ENCODE peak calls at places on chromosomes 6 and 20, in eight cellular contexts. R, P, F, V, Q, S, Y and T are unnamed samples.

GRCh38 chr6:138795809-138796469 is at the start of gene ECT2L:
- DNase-seq in R (peak), P (peak), F (peak), V (peak), Q (peak), S (peak), Y (peak), T (peak)

GRCh38 chr20:60694763-60695162 is 557.3 kb upstream of the CDH4 start:
- DNase-seq in R (no peak), P (no peak), F (no peak), V (no peak), Q (no peak), S (no peak), Y (no peak), T (no peak)

GRCh38 chr6:142367501-142368018 is 65.8 kb downstream of the ADGRG6 start:
- DNase-seq in R (no peak), P (no peak), F (no peak), V (no peak), Q (no peak), S (no peak), Y (no peak), T (no peak)

GRCh38 chr6:169962604-169963469 is 211.4 kb downstream of the ERMARD start:
- DNase-seq in R (no peak), P (peak), F (peak), V (no peak), Q (no peak), S (no peak), Y (no peak), T (no peak)

GRCh38 chr6:32194388-32194787 is 1.9 kb upstream of the GPSM3 start:
- DNase-seq in R (no peak), P (no peak), F (no peak), V (no peak), Q (no peak), S (no peak), Y (no peak), T (no peak)

GRCh38 chr6:30124391-30124790 is 11.5 kb upstream of the TRIM31 start:
- DNase-seq in R (no peak), P (no peak), F (no peak), V (no peak), Q (no peak), S (no peak), Y (no peak), T (no peak)

GRCh38 chr6:160070427-160070826 is 51.2 kb upstream of the SLC22A1 start:
- DNase-seq in R (no peak), P (no peak), F (no peak), V (no peak), Q (no peak), S (no peak), Y (no peak), T (no peak)

GRCh38 chr20:32036252-32036651 is 15.8 kb upstream of the HCK start:
- DNase-seq in R (no peak), P (no peak), F (no peak), V (no peak), Q (no peak), S (no peak), Y (no peak), T (no peak)

GRCh38 chr6:148497256-148497655 is 154.6 kb downstream of the SASH1 start:
- DNase-seq in R (peak), P (no peak), F (no peak), V (no peak), Q (peak), S (no peak), Y (no peak), T (no peak)

GRCh38 chr6:54878705-54879104 is 32.1 kb downstream of the FAM83B start:
- DNase-seq in R (no peak), P (no peak), F (no peak), V (no peak), Q (no peak), S (no peak), Y (no peak), T (no peak)

GRCh38 chr20:11216451-11217314 is 542.9 kb upstream of the JAG1 start:
- DNase-seq in R (peak), P (no peak), F (no peak), V (no peak), Q (peak), S (no peak), Y (no peak), T (no peak)

GRCh38 chr6:10441004-10441654 is 26.3 kb upstream of the TFAP2A start:
- DNase-seq in R (peak), P (no peak), F (no peak), V (no peak), Q (peak), S (no peak), Y (no peak), T (no peak)

GRCh38 chr6:34414999-34415858 is 10.6 kb downstream of the RPS10 start:
- DNase-seq in R (peak), P (peak), F (no peak), V (peak), Q (peak), S (peak), Y (no peak), T (peak)

GRCh38 chr20:25057234-25058050 is 497 bp downstream of the ACSS1 start:
- DNase-seq in R (peak), P (peak), F (peak), V (peak), Q (peak), S (peak), Y (no peak), T (peak)

GRCh38 chr6:149231786-149232185 is 85.7 kb upstream of the TAB2 start:
- DNase-seq in R (no peak), P (no peak), F (no peak), V (peak), Q (peak), S (no peak), Y (no peak), T (no peak)

GRCh38 chr6:154343473-154344308 is 12.9 kb downstream of the IPCEF1 start:
- DNase-seq in R (peak), P (no peak), F (no peak), V (peak), Q (peak), S (peak), Y (no peak), T (no peak)

GRCh38 chr6:54043360-54043759 is 67.9 kb upstream of the MLIP start:
- DNase-seq in R (no peak), P (no peak), F (no peak), V (no peak), Q (no peak), S (no peak), Y (no peak), T (no peak)

GRCh38 chr6:110618591-110619267 is 142.3 kb upstream of the SLC22A16 start:
- DNase-seq in R (peak), P (no peak), F (no peak), V (no peak), Q (no peak), S (no peak), Y (no peak), T (peak)

GRCh38 chr20:49424536-49424935 is 57.9 kb downstream of the KCNB1 start:
- DNase-seq in R (no peak), P (peak), F (no peak), V (no peak), Q (no peak), S (no peak), Y (no peak), T (no peak)

GRCh38 chr6:142927274-142927586 is 17.7 kb downstream of the HIVEP2 start:
- DNase-seq in R (no peak), P (no peak), F (no peak), V (no peak), Q (no peak), S (no peak), Y (no peak), T (no peak)

GRCh38 chr20:10171864-10172751 is 46.5 kb upstream of the SNAP25 start:
- DNase-seq in R (peak), P (peak), F (no peak), V (peak), Q (peak), S (peak), Y (no peak), T (peak)
- TF ChIP-seq CTCF in R (no peak), P (no peak), F (no peak), V (no peak), Q (no peak), S (no peak), Y (no peak), T (no peak)

GRCh38 chr6:38337819-38338465 is 301.8 kb downstream of the BTBD9 start:
- DNase-seq in R (peak), P (no peak), F (no peak), V (no peak), Q (peak), S (no peak), Y (no peak), T (no peak)
- TF ChIP-seq CTCF in R (peak), P (peak), F (no peak), V (no peak), Q (peak), S (no peak), Y (no peak), T (no peak)

DNA sequence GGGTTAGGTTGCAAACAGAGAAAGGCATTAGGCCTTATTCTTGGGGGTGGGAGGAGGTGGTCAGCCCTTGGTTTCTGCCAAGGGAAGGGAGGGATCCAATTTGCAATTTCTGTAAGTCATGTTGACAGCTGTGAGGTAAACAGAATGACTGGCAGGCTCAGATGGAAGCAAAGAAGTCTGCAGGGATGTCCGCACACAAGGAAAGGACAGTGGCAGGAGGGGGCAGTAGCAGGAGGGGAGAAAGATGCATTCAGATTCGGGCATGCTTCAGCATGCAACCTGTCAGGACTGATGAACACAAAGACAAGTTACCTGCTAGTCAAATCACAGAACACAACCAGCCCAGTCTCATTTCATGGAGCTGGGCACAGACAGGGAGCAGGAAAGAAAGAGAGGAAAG is 217.9 kb upstream of the FOXA2 start:
- DNase-seq in R (no peak), P (no peak), F (no peak), V (no peak), Q (no peak), S (no peak), Y (no peak), T (no peak)
- TF ChIP-seq CTCF in R (no peak), P (no peak), F (no peak), V (no peak), Q (no peak), S (no peak), Y (no peak), T (no peak)

GRCh38 chr20:44521484-44522481 is at the start of gene SERINC3:
- DNase-seq in R (peak), P (peak), F (peak), V (peak), Q (peak), S (peak), Y (peak), T (peak)
- TF ChIP-seq CTCF in R (peak), P (no peak), F (no peak), V (no peak), Q (no peak), S (peak), Y (no peak), T (no peak)

GRCh38 chr6:131929227-131929626 is 21.9 kb downstream of the CCN2 start:
- DNase-seq in R (no peak), P (no peak), F (no peak), V (no peak), Q (no peak), S (no peak), Y (no peak), T (no peak)
- TF ChIP-seq CTCF in R (peak), P (no peak), F (no peak), V (no peak), Q (peak), S (no peak), Y (no peak), T (peak)

GRCh38 chr20:2673453-2673852 is 9.4 kb upstream of the IDH3B start:
- DNase-seq in R (no peak), P (no peak), F (no peak), V (no peak), Q (no peak), S (no peak), Y (no peak), T (no peak)

GRCh38 chr20:2672446-2672845 is 8.4 kb upstream of the IDH3B start:
- DNase-seq in R (no peak), P (no peak), F (no peak), V (no peak), Q (no peak), S (no peak), Y (no peak), T (no peak)

GRCh38 chr20:2671977-2672376 is 8.0 kb upstream of the IDH3B start:
- DNase-seq in R (no peak), P (peak), F (no peak), V (no peak), Q (no peak), S (no peak), Y (no peak), T (peak)
- TF ChIP-seq CTCF in R (peak), P (no peak), F (no peak), V (no peak), Q (peak), S (no peak), Y (no peak), T (no peak)

GRCh38 chr6:161153725-161154124 is 120.1 kb downstream of the AGPAT4 start:
- DNase-seq in R (no peak), P (peak), F (no peak), V (no peak), Q (no peak), S (no peak), Y (no peak), T (no peak)

GRCh38 chr6:161154796-161155335 is 119.0 kb downstream of the AGPAT4 start:
- DNase-seq in R (no peak), P (peak), F (no peak), V (no peak), Q (no peak), S (no peak), Y (no peak), T (no peak)

GRCh38 chr6:161151660-161152526 is 122.0 kb downstream of the AGPAT4 start:
- DNase-seq in R (no peak), P (peak), F (no peak), V (no peak), Q (no peak), S (no peak), Y (no peak), T (no peak)

GRCh38 chr6:161152527-161152862 is 121.4 kb downstream of the AGPAT4 start:
- DNase-seq in R (no peak), P (peak), F (no peak), V (no peak), Q (no peak), S (no peak), Y (no peak), T (no peak)

DNA sequence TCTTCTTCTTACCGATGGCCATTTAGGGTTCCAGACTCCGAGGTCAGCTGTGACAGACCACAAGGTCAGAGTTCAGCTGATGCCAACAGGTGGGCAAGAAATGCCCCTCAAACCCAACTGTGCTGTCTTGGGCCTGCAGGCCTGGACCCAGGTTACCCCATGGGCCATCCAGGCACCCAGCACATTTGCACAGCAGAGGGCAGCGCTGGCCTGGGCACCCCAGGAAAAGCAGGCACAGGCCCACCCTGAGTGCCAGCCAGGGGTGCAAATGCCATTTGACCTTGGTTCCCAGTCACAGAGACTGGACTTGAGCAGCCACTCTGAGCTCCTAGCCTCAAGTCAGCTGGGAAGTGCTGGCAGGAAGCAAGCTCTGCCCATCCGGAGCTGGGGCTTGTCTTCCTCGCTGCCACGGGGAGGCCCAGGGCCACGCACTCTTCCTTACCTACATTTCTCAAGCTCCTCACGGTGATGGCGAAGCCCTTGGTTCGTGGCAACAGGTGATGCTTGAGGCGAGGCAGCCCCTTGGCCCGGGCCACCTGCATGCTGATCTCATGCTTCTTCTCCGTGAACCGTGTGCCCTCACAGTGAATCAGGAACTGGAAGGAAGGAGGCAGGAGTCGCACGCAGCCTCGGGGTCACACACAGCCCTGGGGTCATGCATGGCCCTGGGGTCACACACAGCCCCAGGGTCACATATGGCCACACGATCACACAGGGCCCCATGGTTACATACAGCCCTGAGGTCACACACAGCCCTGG is 120.8 kb downstream of the AGPAT4 start:
- DNase-seq in R (peak), P (peak), F (no peak), V (no peak), Q (peak), S (peak), Y (no peak), T (no peak)
- TF ChIP-seq CTCF in R (peak), P (no peak), F (no peak), V (peak), Q (peak), S (peak), Y (no peak), T (no peak)

DNA sequence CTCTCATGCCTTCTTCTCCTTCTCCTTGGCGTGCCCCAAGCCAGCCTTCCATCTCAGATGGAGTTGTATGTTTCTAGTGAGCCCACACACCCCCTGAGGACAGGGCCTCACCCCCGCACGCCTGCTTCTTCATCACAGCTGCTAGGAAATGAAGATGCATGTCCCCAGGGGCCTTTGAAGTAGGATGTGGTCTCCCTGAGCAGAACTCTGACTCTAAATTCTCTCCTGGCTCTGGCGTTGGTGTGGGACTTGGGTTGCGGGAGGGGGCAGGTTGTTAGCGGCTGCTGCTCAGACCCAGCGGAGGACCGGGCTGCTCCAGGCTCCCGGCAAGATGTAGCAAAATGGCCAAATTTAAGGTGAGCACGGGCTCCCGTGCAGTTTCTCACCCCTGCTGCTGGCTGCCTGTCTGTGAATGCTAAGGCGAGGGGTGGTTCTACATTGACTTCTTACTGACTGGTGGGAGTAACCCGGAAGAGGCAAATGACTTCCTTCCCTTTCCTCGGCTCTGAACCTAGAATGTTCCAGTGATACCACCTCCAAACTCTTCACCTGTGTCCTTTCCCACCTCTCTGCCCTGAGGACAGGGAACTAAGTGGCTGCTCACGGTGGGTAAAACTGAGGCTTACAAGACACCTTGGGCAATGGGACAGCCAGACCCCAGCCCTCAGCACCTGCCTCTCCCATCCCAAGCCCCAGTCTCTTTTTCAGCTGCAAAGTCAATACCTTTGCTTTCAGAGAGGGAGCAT is 8.8 kb downstream of the SYNJ2 start:
- DNase-seq in R (no peak), P (no peak), F (no peak), V (no peak), Q (no peak), S (no peak), Y (no peak), T (no peak)
- TF ChIP-seq CTCF in R (no peak), P (no peak), F (no peak), V (no peak), Q (no peak), S (no peak), Y (no peak), T (no peak)

GRCh38 chr6:125953502-125953875 is 3.1 kb upstream of the HINT3 start:
- DNase-seq in R (no peak), P (no peak), F (no peak), V (no peak), Q (no peak), S (no peak), Y (no peak), T (no peak)

GRCh38 chr6:125950293-125950692 is 6.3 kb upstream of the HINT3 start:
- DNase-seq in R (peak), P (no peak), F (no peak), V (no peak), Q (peak), S (no peak), Y (no peak), T (no peak)

GRCh38 chr6:125952764-125953501 is 3.6 kb upstream of the HINT3 start:
- DNase-seq in R (peak), P (no peak), F (no peak), V (no peak), Q (no peak), S (no peak), Y (no peak), T (no peak)

GRCh38 chr6:125949069-125949468 is 7.5 kb upstream of the HINT3 start:
- DNase-seq in R (no peak), P (no peak), F (no peak), V (no peak), Q (no peak), S (no peak), Y (no peak), T (no peak)

DNA sequence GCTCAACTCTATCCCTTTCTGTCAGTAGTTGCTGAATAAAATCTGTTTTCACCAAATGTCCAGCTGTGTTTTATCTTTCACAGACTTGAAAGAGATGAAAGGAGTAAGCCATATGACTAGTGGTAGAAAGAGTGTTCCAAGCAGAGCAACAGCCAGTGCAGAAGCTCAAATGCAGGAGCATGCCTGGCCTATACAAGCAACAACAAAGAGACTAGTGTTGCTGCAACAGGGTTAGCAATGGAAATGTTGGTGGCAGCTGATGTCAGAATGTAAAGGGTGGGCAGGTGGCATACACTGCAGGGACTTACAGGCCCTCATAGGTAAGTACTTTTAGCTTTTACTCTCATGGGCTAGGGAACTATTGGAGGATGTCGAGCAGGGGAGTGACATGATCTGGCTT is 5.2 kb upstream of the HINT3 start:
- DNase-seq in R (no peak), P (no peak), F (no peak), V (no peak), Q (no peak), S (no peak), Y (no peak), T (no peak)
- TF ChIP-seq CTCF in R (no peak), P (no peak), F (no peak), V (no peak), Q (no peak), S (no peak), Y (no peak), T (no peak)